ENCODE peak calls at places on chromosome 12, in eight cellular contexts. J is OCI-LY7; U is pancreas; H is SK-N-SH; I is A673; N is esophagus squamous epithelium; F is CD8-positive, alpha-beta T cell; O is psoas muscle. Q is an unnamed sample.

GRCh38 chr12:39476121-39476520 is 33.2 kb upstream of the KIF21A start:
- DNase-seq in H (no peak), N (no peak), J (no peak), F (no peak), O (no peak), U (no peak), I (no peak), Q (no peak)

GRCh38 chr12:68317047-68317667 is 15.0 kb downstream of the MDM1 start:
- DNase-seq in U (no peak), N (no peak), I (peak; percentile 61), F (no peak), H (peak; percentile 40), J (peak; percentile 72), O (no peak), Q (no peak)

GRCh38 chr12:131327521-131328488 is 374.1 kb downstream of the ADGRD1 start:
- DNase-seq in H (peak; percentile 45), J (no peak), I (peak; percentile 44), U (no peak), N (no peak), F (no peak), O (no peak), Q (no peak)

GRCh38 chr12:121715862-121716435 is 3.4 kb downstream of the TMEM120B start:
- DNase-seq in U (no peak), O (no peak), I (no peak), N (no peak), J (no peak), F (no peak), H (no peak), Q (no peak)

GRCh38 chr12:56299308-56299852 is 750 bp downstream of the CS start:
- DNase-seq in U (no peak), F (no peak), I (peak; percentile 32), O (no peak), H (no peak), J (peak; percentile 43), N (no peak), Q (no peak)

GRCh38 chr12:51139292-51139844 is 33.6 kb downstream of the TFCP2 start:
- DNase-seq in F (no peak), N (no peak), H (no peak), J (no peak), U (no peak), O (no peak), I (no peak), Q (no peak)

GRCh38 chr12:43099691-43100163 is 452.3 kb downstream of the ADAMTS20 start:
- DNase-seq in J (no peak), F (no peak), I (no peak), N (no peak), U (no peak), H (no peak), O (no peak), Q (no peak)

GRCh38 chr12:10205251-10205807 is 7.3 kb upstream of the GABARAPL1 start:
- DNase-seq in F (no peak), O (no peak), H (no peak), I (no peak), J (no peak), N (no peak), U (no peak), Q (no peak)

GRCh38 chr12:108597559-108598471 is at the start of gene TMEM119:
- DNase-seq in U (no peak), I (no peak), O (peak; percentile 69), H (peak; percentile 91), N (no peak), J (peak; percentile 21), F (no peak), Q (peak; percentile 77)

GRCh38 chr12:115983226-115983798 is 294.2 kb downstream of the MED13L start:
- DNase-seq in U (no peak), J (peak; percentile 4), F (no peak), O (no peak), I (peak; percentile 42), H (no peak), N (no peak), Q (no peak)

GRCh38 chr12:38998887-38999482 is 93.6 kb upstream of the CPNE8 start:
- DNase-seq in J (no peak), U (no peak), I (peak; percentile 27), O (no peak), N (no peak), F (no peak), H (peak; percentile 8), Q (no peak)

GRCh38 chr12:101172316-101172715 is 37.7 kb downstream of the SLC5A8 start:
- DNase-seq in U (peak; percentile 8), H (peak; percentile 4), J (peak; percentile 3), F (no peak), N (no peak), I (peak; percentile 50), O (no peak), Q (peak; percentile 35)

GRCh38 chr12:32897688-32898573 is 1.4 kb upstream of the PKP2 start:
- DNase-seq in O (no peak), U (no peak), J (no peak), N (no peak), I (no peak), H (no peak), F (no peak), Q (no peak)

GRCh38 chr12:20350495-20350894 is 17.8 kb upstream of the PDE3A start:
- DNase-seq in O (no peak), I (peak; percentile 32), N (no peak), H (no peak), F (no peak), U (no peak), J (no peak), Q (no peak)

DNA sequence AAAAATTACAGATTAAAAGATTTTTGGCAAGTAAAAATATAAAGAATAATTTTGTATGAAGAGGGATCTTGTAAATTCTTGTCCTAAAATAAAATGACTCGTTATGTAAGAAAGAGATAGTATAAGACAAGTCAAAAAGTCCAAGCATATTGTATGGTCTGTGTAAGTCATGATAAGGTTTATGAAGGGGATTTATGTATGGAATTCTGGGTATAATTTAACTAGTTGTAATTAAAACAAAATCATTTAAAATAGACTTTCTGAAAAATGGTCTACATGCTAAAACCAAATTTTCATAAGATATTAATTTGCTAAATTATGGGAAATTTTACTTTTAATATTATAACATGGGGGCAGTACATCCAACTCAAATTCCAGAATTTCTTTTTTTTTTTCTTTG is 17.6 kb upstream of the PEX5 start:
- DNase-seq in U (no peak), F (no peak), I (no peak), N (no peak), H (no peak), J (peak; percentile 32), O (no peak), Q (no peak)
- H3K9me3 ChIP-seq in U (no peaks in the 10 kb centered on the region), F (no peaks in the 10 kb centered on the region), I (peaks cover 42% of the 10 kb centered on the region), N (peaks cover 33% of the 10 kb centered on the region), H (peaks cover 29% of the 10 kb centered on the region), J (peaks cover 58% of the 10 kb centered on the region), O (no peaks in the 10 kb centered on the region), Q (peaks cover 3% of the 10 kb centered on the region)

GRCh38 chr12:14771651-14772137 is 31.6 kb downstream of the WBP11 start:
- DNase-seq in O (no peak), H (peak; percentile 25), J (peak; percentile 65), I (peak; percentile 4), N (no peak), F (peak; percentile 12), U (no peak), Q (no peak)

GRCh38 chr12:14774944-14775651 is 28.2 kb downstream of the WBP11 start:
- DNase-seq in J (peak; percentile 49), O (peak; percentile 61), H (peak; percentile 49), N (no peak), I (peak; percentile 45), F (no peak), U (peak; percentile 56), Q (peak; percentile 78)

GRCh38 chr12:14774074-14774943 is 29.0 kb downstream of the WBP11 start:
- DNase-seq in O (peak; percentile 97), U (peak; percentile 93), H (peak; percentile 87), J (peak; percentile 98), I (peak; percentile 94), F (peak; percentile 81), N (peak; percentile 81), Q (peak; percentile 98)

GRCh38 chr12:14773685-14774073 is 29.6 kb downstream of the WBP11 start:
- DNase-seq in U (no peak), O (no peak), N (no peak), I (no peak), H (peak; percentile 7), F (no peak), J (peak; percentile 70), Q (peak; percentile 55)

DNA sequence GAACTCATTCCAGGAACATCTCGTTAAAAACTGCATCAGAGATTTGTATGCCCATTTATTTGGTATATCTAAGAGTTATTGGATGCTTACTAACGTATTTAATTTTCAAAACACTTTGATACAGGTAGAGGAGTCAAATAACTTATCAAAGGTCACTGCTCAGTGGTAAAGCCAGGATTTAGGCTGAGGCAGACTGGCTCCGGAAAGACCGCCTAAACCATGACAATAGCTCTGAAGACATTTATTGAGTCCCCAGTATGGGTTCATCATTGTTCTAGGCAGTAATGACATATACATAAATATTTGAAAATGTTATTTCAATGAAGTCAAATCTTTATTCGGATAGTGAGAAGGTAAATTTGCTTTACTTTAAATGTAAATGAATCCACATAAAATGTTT is 30.3 kb downstream of the WBP11 start:
- DNase-seq in O (no peak), N (no peak), U (no peak), H (no peak), F (no peak), I (no peak), J (no peak), Q (no peak)
- H3K4me3 ChIP-seq in O (no peak overlapping the region), N (no peak overlapping the region), U (no peak overlapping the region), H (no peak overlapping the region), F (no peak overlapping the region), I (no peak overlapping the region), J (peak overlapping the region; percentile 84), Q (no peak overlapping the region)

DNA sequence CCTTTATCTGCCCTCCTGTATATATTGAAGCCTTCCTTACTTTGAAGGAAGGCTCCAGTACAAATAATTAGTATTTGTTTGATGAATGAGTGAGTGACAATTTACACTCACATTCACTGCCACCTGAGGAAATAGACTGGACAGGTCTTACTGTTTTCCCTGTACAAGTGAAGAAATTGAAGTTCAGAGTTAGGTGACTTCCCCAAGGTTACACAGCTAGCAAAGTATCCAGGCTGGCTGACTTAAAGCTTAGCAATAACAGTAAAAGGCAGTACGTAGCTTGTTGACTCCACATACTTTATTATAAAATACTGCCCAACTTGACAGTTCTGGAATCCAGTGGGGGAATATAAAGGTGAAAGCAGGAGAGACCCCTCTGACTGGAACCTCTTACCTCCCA is 2.6 kb upstream of the KRT18 start:
- DNase-seq in I (no peak), H (no peak), F (no peak), N (no peak), J (no peak), O (no peak), U (no peak), Q (no peak)
- H3K27ac ChIP-seq in I (peak overlapping the region; percentile 91), H (peak overlapping the region; percentile 56), F (no peak overlapping the region), N (no peak overlapping the region), J (no peak overlapping the region), O (no peak overlapping the region), U (peak overlapping the region; percentile 94), Q (no peak overlapping the region)

DNA sequence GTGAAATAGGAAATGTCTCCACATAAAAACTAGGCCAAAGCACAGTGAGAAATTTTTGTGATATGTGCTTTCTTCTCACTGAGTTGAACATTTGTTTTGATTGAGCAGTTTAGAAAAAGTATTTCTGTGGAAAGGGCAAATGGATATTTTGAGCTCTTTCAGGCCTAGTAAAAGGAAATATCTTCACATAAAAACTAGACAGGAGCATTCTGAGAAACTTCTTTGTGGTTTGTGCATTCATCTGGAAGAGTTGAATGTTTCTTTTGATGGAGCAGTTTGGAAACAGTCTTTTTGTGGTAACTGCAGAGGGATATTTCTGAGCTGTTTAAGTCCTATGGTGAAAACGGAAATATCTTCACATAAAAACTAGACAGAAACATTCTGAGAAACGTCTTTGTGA is 582.7 kb upstream of the ALG10B start:
- DNase-seq in N (no peak), O (no peak), F (no peak), U (no peak), I (no peak), J (no peak), H (no peak), Q (no peak)
- H3K9me3 ChIP-seq in N (peaks cover 12% of the 10 kb centered on the region), O (peaks cover 4% of the 10 kb centered on the region), F (no peaks in the 10 kb centered on the region), U (no peaks in the 10 kb centered on the region), I (peaks cover 6% of the 10 kb centered on the region), J (no peaks in the 10 kb centered on the region), H (no peaks in the 10 kb centered on the region), Q (peaks cover 4% of the 10 kb centered on the region)